ENCODE peak calls at places on chromosomes 12 and 14, in eight cellular contexts. R is Peyer's patch, H is mucosa of descending colon, E is HCEC 1CT, Z is aorta, S is neural progenitor cell, P is heart left ventricle, B is GM23248. I is an unnamed sample.
A peak's percentile ranks its signal among the peaks of the same experiment; 100 is the strongest.

GRCh38 chr14:77469041-77469440 is 11.1 kb downstream of the AHSA1 start:
- DNase-seq in R (no peak), H (no peak), E (no peak), Z (no peak), S (no peak), P (no peak), B (no peak), I (no peak)

GRCh38 chr12:110316861-110317260 is 35.8 kb downstream of the ATP2A2 start:
- DNase-seq in R (no peak), H (no peak), E (peak; percentile 90), Z (no peak), S (no peak), P (no peak), B (peak; percentile 92), I (peak; percentile 76)

GRCh38 chr14:37864861-37865718 is 269.7 kb downstream of the TTC6 start:
- DNase-seq in R (no peak), H (no peak), E (peak; percentile 57), Z (no peak), S (no peak), P (no peak), B (peak; percentile 87), I (peak; percentile 32)

GRCh38 chr12:124392991-124393790 is 98.3 kb downstream of the RFLNA start:
- DNase-seq in R (no peak), H (peak; percentile 89), E (peak; percentile 46), Z (peak; percentile 94), S (peak; percentile 55), P (peak; percentile 97), B (peak; percentile 72), I (peak; percentile 64)

GRCh38 chr12:51846911-51847829 is 1.3 kb downstream of the FIGNL2 start:
- DNase-seq in R (peak; percentile 65), H (no peak), E (no peak), Z (no peak), S (peak; percentile 94), P (no peak), B (peak; percentile 46), I (peak; percentile 36)

GRCh38 chr12:51262758-51263177 is 7.4 kb downstream of the SMAGP start:
- DNase-seq in R (no peak), H (peak; percentile 68), E (peak; percentile 62), Z (peak; percentile 63), S (peak; percentile 51), P (no peak), B (peak; percentile 81), I (peak; percentile 68)

GRCh38 chr12:101117842-101118241 is 92.2 kb downstream of the SLC5A8 start:
- DNase-seq in R (no peak), H (no peak), E (no peak), Z (no peak), S (no peak), P (no peak), B (no peak), I (peak; percentile 12)

GRCh38 chr12:2168808-2169207 is 116.0 kb downstream of the CACNA1C start:
- DNase-seq in R (no peak), H (peak; percentile 84), E (peak; percentile 25), Z (no peak), S (no peak), P (no peak), B (no peak), I (peak; percentile 24)

GRCh38 chr12:118330421-118331018 is 42.2 kb downstream of the TAOK3 start:
- DNase-seq in R (no peak), H (no peak), E (peak; percentile 68), Z (no peak), S (no peak), P (no peak), B (no peak), I (peak; percentile 72)

GRCh38 chr12:118164798-118165486 is 29.0 kb downstream of the PEBP1 start:
- DNase-seq in R (no peak), H (no peak), E (peak; percentile 13), Z (no peak), S (peak; percentile 67), P (no peak), B (peak; percentile 60), I (peak; percentile 52)

GRCh38 chr14:89202413-89202812 is 214.6 kb downstream of the FOXN3 start:
- DNase-seq in R (no peak), H (no peak), E (no peak), Z (no peak), S (no peak), P (no peak), B (no peak), I (no peak)

GRCh38 chr12:1796515-1797010 is 23.8 kb upstream of the LRTM2 start:
- DNase-seq in R (peak; percentile 57), H (peak; percentile 82), E (no peak), Z (no peak), S (no peak), P (peak; percentile 57), B (peak; percentile 66), I (peak; percentile 56)

GRCh38 chr14:24394275-24394674 is 4.5 kb upstream of the NYNRIN start:
- DNase-seq in R (no peak), H (no peak), E (no peak), Z (peak; percentile 1), S (no peak), P (no peak), B (no peak), I (no peak)

GRCh38 chr12:96698965-96699364 is 208.1 kb upstream of the NEDD1 start:
- DNase-seq in R (no peak), H (no peak), E (no peak), Z (no peak), S (no peak), P (no peak), B (no peak), I (no peak)

GRCh38 chr12:96396914-96397313 is 3.3 kb downstream of the CDK17 start:
- DNase-seq in R (no peak), H (no peak), E (no peak), Z (no peak), S (no peak), P (no peak), B (no peak), I (no peak)

GRCh38 chr12:26370098-26370497 is 174.7 kb downstream of the SSPN start:
- DNase-seq in R (no peak), H (no peak), E (no peak), Z (no peak), S (no peak), P (no peak), B (no peak), I (no peak)

GRCh38 chr12:47087088-47087688 is 7.4 kb upstream of the AMIGO2 start:
- DNase-seq in R (no peak), H (no peak), E (no peak), Z (no peak), S (no peak), P (no peak), B (no peak), I (peak; percentile 18)

GRCh38 chr14:103995876-103996275 is 53.5 kb upstream of the RD3L start:
- DNase-seq in R (no peak), H (no peak), E (no peak), Z (no peak), S (no peak), P (no peak), B (no peak), I (no peak)

GRCh38 chr12:52086366-52086765 is 6.9 kb downstream of the SMIM41 start:
- DNase-seq in R (no peak), H (peak; percentile 64), E (no peak), Z (no peak), S (no peak), P (no peak), B (peak; percentile 38), I (no peak)